ENCODE peak calls at places on chromosomes 13 and 19, in seven cellular contexts. D, U, L, Y, I, N and F are unnamed samples.

GRCh38 chr13:113077953-113078894 is 27.4 kb upstream of the F7 start:
- DNase-seq in D (no peak), U (no peak), L (no peak), Y (no peak), I (no peak), N (no peak), F (no peak)

GRCh38 chr13:76711515-76712182 is 174.6 kb downstream of the KCTD12 start:
- DNase-seq in D (no peak), U (no peak), L (peak), Y (peak), I (peak), N (no peak), F (no peak)

GRCh38 chr19:16519230-16519687 is 23.0 kb downstream of the CHERP start:
- DNase-seq in D (no peak), U (no peak), L (no peak), Y (no peak), I (no peak), N (no peak), F (no peak)

GRCh38 chr13:111210488-111210887 is 95.4 kb downstream of the ARHGEF7 start:
- DNase-seq in D (no peak), U (no peak), L (peak), Y (peak), I (peak), N (no peak), F (no peak)

GRCh38 chr13:96229356-96229755 is 139.4 kb downstream of the HS6ST3 start:
- DNase-seq in D (no peak), U (no peak), L (no peak), Y (peak), I (no peak), N (no peak), F (no peak)

GRCh38 chr19:35468637-35469036 is 20.6 kb downstream of the FFAR2 start:
- DNase-seq in D (peak), U (peak), L (no peak), Y (peak), I (peak), N (peak), F (peak)

GRCh38 chr13:50126378-50127016 is 111.3 kb downstream of the KCNRG start:
- DNase-seq in D (peak), U (no peak), L (no peak), Y (peak), I (no peak), N (no peak), F (peak)

GRCh38 chr19:18649371-18650047 is 12.7 kb downstream of the KLHL26 start:
- DNase-seq in D (peak), U (no peak), L (no peak), Y (no peak), I (peak), N (no peak), F (no peak)

GRCh38 chr19:37809366-37809765 is 30.0 kb upstream of the ZNF573 start:
- DNase-seq in D (no peak), U (no peak), L (no peak), Y (no peak), I (no peak), N (no peak), F (no peak)

GRCh38 chr13:52411629-52412028 is 5.7 kb upstream of the THSD1 start:
- DNase-seq in D (no peak), U (no peak), L (peak), Y (peak), I (no peak), N (no peak), F (no peak)

GRCh38 chr19:925912-926594 is at the start of gene ARID3A:
- DNase-seq in D (peak), U (peak), L (no peak), Y (no peak), I (no peak), N (no peak), F (peak)

GRCh38 chr13:80469841-80470378 is 129.0 kb upstream of the SPRY2 start:
- DNase-seq in D (no peak), U (no peak), L (no peak), Y (peak), I (peak), N (no peak), F (no peak)

GRCh38 chr13:27131202-27131623 is 40.4 kb downstream of the USP12 start:
- DNase-seq in D (no peak), U (peak), L (no peak), Y (peak), I (peak), N (peak), F (no peak)

GRCh38 chr13:46519177-46519576 is 33.8 kb upstream of the LRCH1 start:
- DNase-seq in D (no peak), U (no peak), L (no peak), Y (no peak), I (no peak), N (no peak), F (no peak)

GRCh38 chr13:62193919-62194318 is 778.3 kb upstream of the PCDH20 start:
- DNase-seq in D (no peak), U (no peak), L (no peak), Y (peak), I (no peak), N (no peak), F (no peak)

GRCh38 chr19:10927691-10928562 is 512 bp downstream of the YIPF2 start:
- DNase-seq in D (no peak), U (no peak), L (no peak), Y (no peak), I (no peak), N (no peak), F (no peak)

GRCh38 chr19:31568724-31569123 is 219.5 kb upstream of the TSHZ3 start:
- DNase-seq in D (no peak), U (no peak), L (no peak), Y (no peak), I (no peak), N (no peak), F (no peak)